ENCODE peak calls at places on chromosomes 6 and 20, in four cellular contexts. C is nephron progenitor cell, H is AG10803, E is amygdala. I is an unnamed sample.

GRCh38 chr6:169529931-169530761 is 171.7 kb downstream of the WDR27 start:
- DNase-seq in H (peak), C (no peak), E (no peak), I (peak)

GRCh38 chr6:1527098-1527497 is 82.6 kb upstream of the FOXC1 start:
- DNase-seq in C (peak), E (peak), H (peak), I (peak)

GRCh38 chr6:150091466-150091865 is 22.5 kb upstream of the ULBP3 start:
- DNase-seq in H (no peak), E (no peak), C (no peak), I (no peak)

GRCh38 chr20:21808863-21809664 is 103.6 kb downstream of the PAX1 start:
- DNase-seq in C (peak), H (no peak), E (no peak), I (no peak)

GRCh38 chr20:45890077-45890996 is 671 bp downstream of the NEURL2 start:
- DNase-seq in C (peak), E (peak), H (peak), I (peak)

GRCh38 chr20:6045566-6045965 is 8.3 kb downstream of the LRRN4 start:
- DNase-seq in C (no peak), H (peak), E (no peak), I (peak)

GRCh38 chr6:33860706-33861474 is 57.1 kb upstream of the MLN start:
- DNase-seq in C (no peak), H (peak), E (no peak), I (peak)

GRCh38 chr20:33812673-33813462 is 1.7 kb downstream of the CHMP4B start:
- DNase-seq in E (no peak), H (no peak), C (peak), I (no peak)

GRCh38 chr20:49403911-49404310 is 78.6 kb downstream of the KCNB1 start:
- DNase-seq in E (no peak), H (no peak), C (no peak), I (no peak)

GRCh38 chr6:133550026-133550425 is 308.9 kb downstream of the EYA4 start:
- DNase-seq in C (no peak), H (no peak), E (no peak), I (no peak)

GRCh38 chr20:62149532-62150235 is 6.1 kb downstream of the SS18L1 start:
- DNase-seq in E (no peak), C (no peak), H (peak), I (no peak)

GRCh38 chr6:72940265-72940664 is 285.0 kb downstream of the KHDC1L start:
- DNase-seq in C (no peak), H (no peak), E (no peak), I (no peak)

GRCh38 chr20:51995038-51995437 is 192.7 kb upstream of the SALL4 start:
- DNase-seq in H (peak), E (no peak), C (no peak), I (peak)

GRCh38 chr20:953742-954141 is 37.6 kb upstream of the ANGPT4 start:
- DNase-seq in E (no peak), C (no peak), H (peak), I (peak)

GRCh38 chr6:33623895-33624381 is 2.8 kb downstream of the ITPR3 start:
- DNase-seq in E (no peak), C (no peak), H (no peak), I (no peak)

GRCh38 chr6:136037885-136038460 is 186.5 kb downstream of the PDE7B start:
- DNase-seq in H (peak), E (no peak), C (peak), I (peak)

GRCh38 chr20:54199721-54200176 is 8.1 kb upstream of the PFDN4 start:
- DNase-seq in H (peak), E (peak), C (peak), I (peak)

GRCh38 chr20:12838261-12838866 is 170.4 kb upstream of the SPTLC3 start:
- DNase-seq in C (no peak), E (no peak), H (no peak), I (no peak)

GRCh38 chr20:20712004-20712473 is 405 bp downstream of the RALGAPA2 start:
- DNase-seq in E (no peak), H (no peak), C (no peak), I (no peak)

GRCh38 chr6:80214436-80215022 is 108.1 kb downstream of the BCKDHB start:
- DNase-seq in H (peak), E (no peak), C (peak), I (peak)

GRCh38 chr6:11144393-11144829 is 32.9 kb upstream of the ERVFRD-1 start:
- DNase-seq in E (peak), C (peak), H (peak), I (peak)

GRCh38 chr6:91098006-91098405 is 511.1 kb upstream of the MAP3K7 start:
- DNase-seq in H (no peak), C (no peak), E (no peak), I (no peak)

GRCh38 chr6:28683945-28684538 is 158.4 kb downstream of the GPX5 start:
- DNase-seq in C (peak), E (no peak), H (peak), I (peak)

GRCh38 chr6:157059781-157060180 is 263.5 kb downstream of the TMEM242 start:
- DNase-seq in H (peak), C (no peak), E (no peak), I (no peak)

GRCh38 chr6:165186041-165186440 is 123.4 kb downstream of the C6orf118 start:
- DNase-seq in E (no peak), C (no peak), H (no peak), I (no peak)

GRCh38 chr20:43954704-43955243 is 40.1 kb downstream of the TOX2 start:
- DNase-seq in H (no peak), E (no peak), C (no peak), I (no peak)

GRCh38 chr6:112439010-112439409 is 91.9 kb downstream of the RFPL4B start:
- DNase-seq in H (no peak), E (no peak), C (no peak), I (no peak)

GRCh38 chr6:167825759-167826229 is 917 bp upstream of the AFDN start:
- DNase-seq in H (no peak), E (no peak), C (peak), I (no peak)

GRCh38 chr20:23048283-23049200 is 930 bp downstream of the THBD start:
- DNase-seq in C (peak), E (no peak), H (peak), I (peak)

GRCh38 chr20:57464642-57465211 is 60.2 kb downstream of the CTCFL start:
- DNase-seq in H (no peak), C (no peak), E (no peak), I (peak)

GRCh38 chr20:36371391-36371790 is 65.3 kb downstream of the DLGAP4 start:
- DNase-seq in E (no peak), H (no peak), C (no peak), I (no peak)

GRCh38 chr6:45543298-45544235 is 165.8 kb upstream of the SUPT3H start:
- DNase-seq in C (no peak), E (no peak), H (peak), I (peak)

GRCh38 chr6:3229566-3230274 is 2.3 kb upstream of the TUBB2B start:
- DNase-seq in C (peak), E (no peak), H (no peak), I (no peak)

GRCh38 chr20:856361-856775 is 22.9 kb downstream of the FAM110A start:
- DNase-seq in C (no peak), E (no peak), H (peak), I (peak)

GRCh38 chr6:133978896-133979240 is 25.8 kb downstream of the TBPL1 start:
- DNase-seq in H (no peak), E (no peak), C (no peak), I (no peak)

GRCh38 chr6:113842165-113842564 is 15.0 kb upstream of the MARCKS start:
- DNase-seq in H (peak), E (no peak), C (no peak), I (no peak)

GRCh38 chr6:72032056-72032455 is 145.7 kb downstream of the RIMS1 start:
- DNase-seq in C (no peak), E (no peak), H (peak), I (no peak)

GRCh38 chr20:24423794-24424307 is 45.6 kb upstream of the SYNDIG1 start:
- DNase-seq in E (no peak), H (no peak), C (no peak), I (no peak)

GRCh38 chr6:162621246-162621645 is 106.3 kb downstream of the PRKN start:
- DNase-seq in C (no peak), H (no peak), E (no peak), I (no peak)

I was measured in fibroblast of gingiva.